ENCODE peak calls at places on chromosomes 1 and 21, in six cellular contexts. One of them, this sample, is unnamed.

GRCh38 chr1:11594222-11594621 is 60.0 kb downstream of the FBXO2 start:
- DNase-seq in K562: no peak
- DNase-seq in HCT116: peak; percentile 10
- DNase-seq in GM12878: no peak
- DNase-seq in H1: peak; percentile 23
- DNase-seq in HepG2: peak; percentile 22
- DNase-seq in this sample: peak; percentile 47

GRCh38 chr1:180213401-180214177 is 16.5 kb upstream of the LHX4 start:
- DNase-seq in K562: peak; percentile 100
- DNase-seq in HCT116: no peak
- DNase-seq in GM12878: peak; percentile 20
- DNase-seq in H1: no peak
- DNase-seq in HepG2: no peak
- DNase-seq in this sample: no peak

GRCh38 chr21:35491114-35491513 is 442.0 kb upstream of the RUNX1 start:
- DNase-seq in K562: no peak
- DNase-seq in HCT116: no peak
- DNase-seq in GM12878: no peak
- DNase-seq in H1: no peak
- DNase-seq in HepG2: no peak
- DNase-seq in this sample: no peak

GRCh38 chr1:147669475-147670318 is 627 bp downstream of the ACP6 start:
- DNase-seq in K562: peak; percentile 21
- DNase-seq in HCT116: no peak
- DNase-seq in GM12878: no peak
- DNase-seq in H1: no peak
- DNase-seq in HepG2: peak; percentile 39
- DNase-seq in this sample: peak; percentile 76

GRCh38 chr1:67941155-67941554 is 107.9 kb upstream of the GNG12 start:
- DNase-seq in K562: no peak
- DNase-seq in HCT116: no peak
- DNase-seq in GM12878: no peak
- DNase-seq in H1: no peak
- DNase-seq in HepG2: no peak
- DNase-seq in this sample: no peak

GRCh38 chr1:37945743-37946702 is 830 bp downstream of the INPP5B start:
- DNase-seq in K562: peak; percentile 91
- DNase-seq in HCT116: no peak
- DNase-seq in GM12878: no peak
- DNase-seq in H1: no peak
- DNase-seq in HepG2: peak; percentile 55
- DNase-seq in this sample: peak; percentile 59

GRCh38 chr1:100734716-100735115 is 15.2 kb downstream of the VCAM1 start:
- DNase-seq in K562: no peak
- DNase-seq in HCT116: no peak
- DNase-seq in GM12878: no peak
- DNase-seq in H1: no peak
- DNase-seq in HepG2: no peak
- DNase-seq in this sample: no peak

GRCh38 chr1:160911441-160911840 is 26.5 kb upstream of the ITLN1 start:
- DNase-seq in K562: no peak
- DNase-seq in HCT116: no peak
- DNase-seq in GM12878: no peak
- DNase-seq in H1: no peak
- DNase-seq in HepG2: no peak
- DNase-seq in this sample: no peak

GRCh38 chr1:56432561-56432971 is 146.8 kb downstream of the PLPP3 start:
- DNase-seq in K562: no peak
- DNase-seq in HCT116: no peak
- DNase-seq in GM12878: no peak
- DNase-seq in H1: no peak
- DNase-seq in HepG2: no peak
- DNase-seq in this sample: no peak

DNA sequence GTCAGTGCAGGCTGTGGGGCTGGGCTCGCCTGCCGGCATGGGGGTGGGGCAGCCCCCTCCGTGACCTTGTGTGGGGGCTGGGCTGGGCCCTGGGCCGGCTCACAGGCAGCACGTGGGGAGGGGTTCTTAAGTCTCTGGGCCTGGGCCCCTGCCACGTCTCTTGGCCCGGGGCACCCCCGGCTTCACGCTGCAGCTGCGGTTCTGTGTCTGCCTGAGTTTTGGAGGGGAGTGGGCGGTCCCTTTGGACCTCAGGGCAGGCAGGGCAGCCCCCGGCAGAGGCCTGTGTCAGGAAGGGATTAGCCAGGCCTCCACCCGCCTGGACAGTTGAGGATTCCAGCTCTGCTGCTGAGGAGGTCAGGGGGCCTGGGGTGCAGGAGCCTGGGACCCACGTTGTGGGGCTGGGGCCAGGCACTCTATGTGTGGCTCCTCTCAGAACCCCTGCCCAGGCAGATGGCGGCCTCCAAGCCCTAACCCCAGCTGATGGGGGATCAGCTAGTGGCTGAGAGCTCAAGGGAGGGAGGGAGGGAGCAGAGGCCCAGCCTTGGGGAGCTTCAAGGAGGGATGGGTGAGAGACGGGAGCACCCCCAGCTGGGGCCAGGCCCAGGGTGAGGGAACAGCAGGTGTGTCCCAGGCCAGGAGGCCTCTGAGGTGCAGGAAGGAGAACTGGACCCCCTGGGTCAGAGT is 1.8 kb upstream of the PLCH2 start:
- DNase-seq in K562: no peak
- DNase-seq in HCT116: no peak
- DNase-seq in GM12878: no peak
- DNase-seq in H1: no peak
- DNase-seq in HepG2: no peak
- DNase-seq in this sample: peak; percentile 55
- H3K4me2 ChIP-seq in K562: no peak overlapping the region
- H3K4me2 ChIP-seq in HCT116: no peak overlapping the region
- H3K4me2 ChIP-seq in GM12878: no peak overlapping the region
- H3K4me2 ChIP-seq in H1: no peak overlapping the region
- H3K4me2 ChIP-seq in HepG2: no peak overlapping the region
- H3K4me2 ChIP-seq in this sample: no peak overlapping the region

GRCh38 chr21:45335761-45336534 is 48.3 kb upstream of the POFUT2 start:
- DNase-seq in K562: no peak
- DNase-seq in HCT116: no peak
- DNase-seq in GM12878: no peak
- DNase-seq in H1: no peak
- DNase-seq in HepG2: no peak
- DNase-seq in this sample: no peak
- TF ChIP-seq SIN3A in K562: no peak
- TF ChIP-seq SIN3A in HCT116: no peak
- TF ChIP-seq SIN3A in GM12878: no peak
- TF ChIP-seq SIN3A in H1: no peak
- TF ChIP-seq SIN3A in HepG2: no peak
- TF ChIP-seq SIN3A in this sample: no peak

DNA sequence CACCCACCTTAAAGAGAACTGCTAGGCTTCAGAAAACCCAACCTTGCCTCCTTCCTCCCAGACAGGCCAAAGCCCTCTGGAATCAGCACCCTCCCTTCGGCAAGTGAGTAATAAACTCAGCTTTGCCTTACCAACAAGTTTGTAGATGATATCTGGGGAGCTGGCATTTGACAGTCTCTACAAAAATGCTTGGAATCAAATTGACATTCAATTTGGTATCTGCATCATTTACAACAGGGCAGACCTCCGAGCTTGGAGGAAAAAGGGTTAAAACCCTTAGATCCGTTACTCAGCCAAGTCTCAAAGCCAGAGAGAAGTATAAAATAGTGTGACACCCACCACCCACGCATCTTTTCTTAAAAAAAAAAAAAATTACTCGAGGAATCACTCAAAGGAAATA is 149.3 kb upstream of the EDN2 start:
- DNase-seq in K562: no peak
- DNase-seq in HCT116: no peak
- DNase-seq in GM12878: no peak
- DNase-seq in H1: no peak
- DNase-seq in HepG2: no peak
- DNase-seq in this sample: no peak
- TF ChIP-seq JUND in K562: no peak
- TF ChIP-seq JUND in HCT116: no peak
- TF ChIP-seq JUND in GM12878: no peak
- TF ChIP-seq JUND in H1: no peak
- TF ChIP-seq JUND in HepG2: no peak
- TF ChIP-seq JUND in this sample: peak; percentile 33

DNA sequence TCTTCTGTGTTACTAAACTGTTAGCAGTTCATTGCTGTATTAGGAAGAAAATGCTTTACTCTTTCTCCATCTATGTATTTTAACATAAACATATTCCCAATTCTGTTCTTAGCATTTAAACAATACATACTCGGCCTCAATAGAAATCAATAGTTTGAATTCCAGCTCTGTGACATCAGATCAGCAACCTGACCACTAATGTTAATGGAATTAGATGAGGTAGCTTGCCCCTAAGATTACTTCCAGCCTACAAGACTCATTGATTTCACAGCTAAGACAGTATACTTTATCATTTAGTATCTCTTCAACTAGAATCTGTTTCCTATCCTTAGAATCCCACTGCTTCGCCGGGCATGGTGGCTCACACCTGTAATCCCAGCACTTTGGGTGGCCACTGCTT is 38.9 kb downstream of the EPRS1 start:
- DNase-seq in K562: no peak
- DNase-seq in HCT116: no peak
- DNase-seq in GM12878: no peak
- DNase-seq in H1: no peak
- DNase-seq in HepG2: no peak
- DNase-seq in this sample: no peak
- H3K4me2 ChIP-seq in K562: no peak overlapping the region
- H3K4me2 ChIP-seq in HCT116: no peak overlapping the region
- H3K4me2 ChIP-seq in GM12878: no peak overlapping the region
- H3K4me2 ChIP-seq in H1: no peak overlapping the region
- H3K4me2 ChIP-seq in HepG2: no peak overlapping the region
- H3K4me2 ChIP-seq in this sample: no peak overlapping the region

GRCh38 chr1:30310966-30311742 is 412.2 kb downstream of the MATN1 start:
- DNase-seq in K562: no peak
- DNase-seq in HCT116: no peak
- DNase-seq in GM12878: no peak
- DNase-seq in H1: no peak
- DNase-seq in HepG2: no peak
- DNase-seq in this sample: no peak
- TF ChIP-seq SIN3A in K562: no peak
- TF ChIP-seq SIN3A in HCT116: no peak
- TF ChIP-seq SIN3A in GM12878: no peak
- TF ChIP-seq SIN3A in H1: no peak
- TF ChIP-seq SIN3A in HepG2: no peak
- TF ChIP-seq SIN3A in this sample: no peak

GRCh38 chr1:153617677-153618076 is 1.6 kb upstream of the S100A14 start:
- DNase-seq in K562: peak; percentile 68
- DNase-seq in HCT116: peak; percentile 57
- DNase-seq in GM12878: no peak
- DNase-seq in H1: peak; percentile 54
- DNase-seq in HepG2: no peak
- DNase-seq in this sample: peak; percentile 82
- TF ChIP-seq JUND in K562: peak; percentile 15
- TF ChIP-seq JUND in HCT116: no peak
- TF ChIP-seq JUND in GM12878: no peak
- TF ChIP-seq JUND in H1: no peak
- TF ChIP-seq JUND in HepG2: no peak
- TF ChIP-seq JUND in this sample: no peak